ENCODE peak calls at places on chromosomes 5 and 9, in seven cellular contexts. S is suprapubic skin, R is SJSA1, X is HCT116, P is IMR-90, N is AG04450, M is neural progenitor cell. K is an unnamed sample.
A peak's percentile ranks its signal among the peaks of the same experiment; 100 is the strongest.

GRCh38 chr9:14769235-14769580 is 46.7 kb upstream of the CER1 start:
- DNase-seq in S (no peak), N (no peak), X (peak; percentile 10), P (peak; percentile 5), R (no peak), M (peak; percentile 65), K (no peak)

GRCh38 chr5:18321516-18321915 is 687.3 kb downstream of the TAF11L14 start:
- DNase-seq in N (no peak), M (no peak), P (no peak), S (no peak), X (no peak), R (no peak), K (no peak)

GRCh38 chr5:132611965-132612364 is 46.0 kb upstream of the IL13 start:
- DNase-seq in P (no peak), S (no peak), M (no peak), X (no peak), R (no peak), N (no peak), K (no peak)

GRCh38 chr5:95238560-95239325 is 46.2 kb downstream of the MCTP1 start:
- DNase-seq in M (no peak), X (no peak), P (peak; percentile 1), R (peak; percentile 65), N (no peak), S (no peak), K (no peak)

GRCh38 chr5:15690611-15691010 is 190.6 kb downstream of the FBXL7 start:
- DNase-seq in M (no peak), R (no peak), P (peak; percentile 64), X (no peak), S (no peak), N (no peak), K (no peak)

GRCh38 chr9:131645078-131645776 is 94.6 kb downstream of the RAPGEF1 start:
- DNase-seq in M (no peak), S (no peak), R (no peak), N (no peak), P (no peak), X (no peak), K (no peak)

GRCh38 chr5:137141779-137142178 is 357.3 kb downstream of the SPOCK1 start:
- DNase-seq in M (no peak), P (no peak), X (no peak), S (no peak), N (no peak), R (no peak), K (no peak)

GRCh38 chr9:102499468-102499867 is 495.7 kb upstream of the CYLC2 start:
- DNase-seq in N (no peak), X (no peak), M (no peak), P (no peak), R (no peak), S (no peak), K (no peak)

GRCh38 chr9:21015122-21015815 is 16.2 kb downstream of the HACD4 start:
- DNase-seq in R (no peak), S (no peak), P (peak; percentile 34), M (peak; percentile 11), X (no peak), N (no peak), K (no peak)

GRCh38 chr5:173944512-173944911 is 44.5 kb upstream of the C5orf47 start:
- DNase-seq in N (no peak), M (no peak), S (no peak), X (no peak), P (no peak), R (no peak), K (no peak)

DNA sequence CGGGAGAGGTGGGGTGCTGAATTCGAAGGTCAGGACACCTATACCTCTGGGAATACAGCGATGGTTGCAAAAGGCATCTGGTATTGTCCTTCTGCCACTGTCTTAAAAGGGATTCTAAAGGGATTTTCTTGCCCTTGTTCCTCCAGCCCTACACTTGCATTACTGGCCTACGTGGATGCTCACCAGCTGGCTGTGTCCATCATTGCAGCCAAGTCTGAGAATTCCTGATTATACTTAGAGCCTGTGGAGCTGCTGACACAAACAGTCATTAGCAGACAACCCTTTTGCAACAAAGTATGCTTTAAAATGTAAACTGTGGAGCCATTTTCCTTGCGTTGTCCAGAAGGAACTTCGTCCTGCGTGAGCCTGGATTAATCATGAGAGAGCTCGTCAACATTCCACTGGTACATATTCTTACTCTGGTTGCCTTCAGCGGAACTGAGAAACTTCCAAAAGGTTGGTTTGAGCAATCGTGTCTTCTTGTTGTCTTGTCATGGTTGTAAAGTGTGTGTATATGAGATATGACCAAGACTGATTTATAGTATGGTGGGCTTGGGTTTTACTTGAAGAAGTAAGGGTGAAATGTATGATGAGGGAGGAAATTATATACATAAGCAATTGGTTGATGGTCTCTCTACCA is at the start of gene MUSK:
- DNase-seq in X (no peak), R (no peak), N (no peak), M (no peak), S (no peak), P (peak; percentile 16), K (no peak)
- H3K27ac ChIP-seq in X (no peak within 1 kb of the TSS), R (no peak within 1 kb of the TSS), N (no peak within 1 kb of the TSS), M (no peak within 1 kb of the TSS), S (no peak within 1 kb of the TSS), P (peak within 1 kb of the TSS; percentile 15), K (no peak within 1 kb of the TSS)

GRCh38 chr5:151107738-151108520 is 27.1 kb upstream of the TNIP1 start:
- DNase-seq in R (no peak), N (no peak), P (peak; percentile 58), M (no peak), X (no peak), S (no peak), K (peak; percentile 72)

GRCh38 chr5:151106509-151106908 is 25.7 kb upstream of the TNIP1 start:
- DNase-seq in S (no peak), N (no peak), P (no peak), M (no peak), X (no peak), R (no peak), K (no peak)

GRCh38 chr5:151110122-151110681 is 29.4 kb upstream of the TNIP1 start:
- DNase-seq in M (no peak), R (no peak), S (no peak), P (no peak), X (no peak), N (no peak), K (no peak)

GRCh38 chr5:151107084-151107483 is 26.2 kb upstream of the TNIP1 start:
- DNase-seq in M (no peak), N (no peak), S (no peak), X (no peak), P (no peak), R (no peak), K (no peak)

DNA sequence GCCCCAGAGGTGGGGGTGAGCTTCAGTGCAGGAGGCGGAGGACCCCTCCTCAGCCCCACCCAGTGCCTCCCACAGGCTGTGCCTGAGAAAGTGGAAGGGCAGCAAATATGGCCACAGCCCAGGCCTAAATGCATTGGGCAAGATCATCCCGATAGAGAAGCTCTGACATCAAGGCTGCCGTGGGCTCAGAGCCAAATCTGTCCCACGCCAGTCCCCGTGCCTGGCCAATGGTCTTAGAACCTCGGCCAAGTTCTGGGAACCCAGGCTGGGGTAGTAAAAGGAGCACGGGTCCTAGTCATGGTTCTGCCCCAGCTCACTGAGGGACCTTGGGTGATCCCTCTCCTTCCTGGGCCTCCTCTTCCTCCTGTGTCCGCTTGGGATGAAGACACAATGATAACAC is 27.7 kb upstream of the TNIP1 start:
- DNase-seq in P (no peak), X (no peak), N (no peak), R (no peak), M (no peak), S (no peak), K (peak; percentile 83)
- H3K4me3 ChIP-seq in P (no peak overlapping the region), X (no peak overlapping the region), N (no peak overlapping the region), R (no peak overlapping the region), M (no peak overlapping the region), S (no peak overlapping the region), K (no peak overlapping the region)

GRCh38 chr5:142713151-142713706 is 27.3 kb upstream of the FGF1 start:
- DNase-seq in N (peak; percentile 54), X (peak; percentile 80), R (peak; percentile 99), P (peak; percentile 80), M (peak; percentile 92), S (peak; percentile 90), K (peak; percentile 95)
- H3K27ac ChIP-seq in N (no peak overlapping the region), X (peak overlapping the region; percentile 44), R (peak overlapping the region; percentile 59), P (peak overlapping the region; percentile 43), M (no peak overlapping the region), S (peak overlapping the region; percentile 26), K (peak overlapping the region; percentile 81)

GRCh38 chr5:110752953-110753352 is 14.1 kb downstream of the SLC25A46 start:
- DNase-seq in M (no peak), R (no peak), X (no peak), P (no peak), N (no peak), S (no peak), K (no peak)
- H3K4me3 ChIP-seq in M (no peak overlapping the region), R (no peak overlapping the region), X (no peak overlapping the region), P (no peak overlapping the region), N (no peak overlapping the region), S (no peak overlapping the region), K (no peak overlapping the region)

DNA sequence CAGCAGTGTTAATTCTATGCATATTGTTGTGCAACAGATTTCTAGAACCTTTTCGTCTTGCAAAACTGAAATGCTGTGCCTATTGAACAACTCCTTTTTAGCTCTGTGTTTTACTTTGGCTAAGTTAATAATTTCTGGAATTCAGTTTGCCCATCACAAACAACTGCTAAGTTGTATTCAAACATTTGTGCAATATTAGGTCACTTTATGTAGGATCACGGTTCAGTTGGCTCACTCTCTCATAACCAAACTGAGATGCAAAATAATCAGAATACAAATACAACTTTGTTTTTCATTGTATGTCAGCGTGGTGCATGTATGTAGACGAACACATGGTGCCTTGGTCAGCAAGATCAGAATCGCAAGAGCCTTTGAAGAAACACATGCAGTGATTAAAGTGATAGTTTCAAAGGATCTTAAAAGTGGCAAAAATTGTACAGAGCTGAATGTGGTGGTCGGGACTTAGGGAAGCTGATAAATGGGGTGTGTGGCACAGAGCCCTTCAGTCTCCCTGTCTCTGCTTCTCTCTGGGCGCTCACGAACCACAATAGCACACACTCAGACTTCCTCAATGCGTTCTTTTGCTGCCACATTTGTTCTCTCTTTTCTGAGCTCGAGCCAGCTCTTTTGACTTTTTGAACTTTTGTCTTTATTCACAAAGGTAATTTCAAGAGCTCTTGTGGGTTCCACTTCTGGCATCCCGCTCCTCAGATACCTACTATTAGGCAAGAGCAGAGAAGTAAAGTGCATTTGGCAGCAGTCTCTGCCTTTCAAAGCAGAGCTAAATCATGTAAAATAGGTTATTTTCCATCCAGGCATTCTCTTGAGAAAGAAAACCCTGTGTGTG is 112.4 kb upstream of the CTSL start:
- DNase-seq in S (no peak), X (no peak), P (no peak), R (no peak), N (no peak), M (no peak), K (no peak)
- H3K27ac ChIP-seq in S (no peak overlapping the region), X (no peak overlapping the region), P (no peak overlapping the region), R (peak overlapping the region; percentile 25), N (no peak overlapping the region), M (no peak overlapping the region), K (no peak overlapping the region)

GRCh38 chr5:1448511-1449011 is 3.3 kb upstream of the SLC6A3 start:
- DNase-seq in P (no peak), R (no peak), M (no peak), X (no peak), S (no peak), N (no peak), K (no peak)
- H3K4me3 ChIP-seq in P (no peak overlapping the region), R (no peak overlapping the region), M (no peak overlapping the region), X (no peak overlapping the region), S (no peak overlapping the region), N (no peak overlapping the region), K (no peak overlapping the region)

K was measured in aorta.